ENCODE peak calls at places on chromosomes 12 and 14, in eight cellular contexts. S, O, G, H, E, U, W and F are unnamed samples.

GRCh38 chr12:105928436-105928835 is 210.3 kb downstream of the NUAK1 start:
- DNase-seq in S (no peak), O (no peak), G (peak), H (no peak), E (no peak), U (no peak), W (no peak), F (no peak)

GRCh38 chr14:20622816-20623291 is 18.6 kb downstream of the OR6S1 start:
- DNase-seq in S (no peak), O (no peak), G (no peak), H (no peak), E (no peak), U (no peak), W (no peak), F (no peak)

GRCh38 chr12:127381043-127381668 is 885.8 kb upstream of the TMEM132C start:
- DNase-seq in S (peak), O (no peak), G (peak), H (peak), E (peak), U (peak), W (peak), F (peak)

GRCh38 chr12:95723693-95724384 is 66.7 kb downstream of the NTN4 start:
- DNase-seq in S (no peak), O (no peak), G (no peak), H (no peak), E (no peak), U (peak), W (no peak), F (peak)

GRCh38 chr14:28083456-28083855 is 683.1 kb upstream of the FOXG1 start:
- DNase-seq in S (no peak), O (no peak), G (peak), H (no peak), E (no peak), U (no peak), W (no peak), F (no peak)

GRCh38 chr12:388547-389137 is 478 bp downstream of the KDM5A start:
- DNase-seq in S (peak), O (no peak), G (peak), H (no peak), E (peak), U (peak), W (peak), F (peak)

GRCh38 chr12:130975116-130975515 is 21.4 kb downstream of the ADGRD1 start:
- DNase-seq in S (no peak), O (no peak), G (no peak), H (no peak), E (no peak), U (no peak), W (no peak), F (no peak)

GRCh38 chr14:57692671-57693070 is 173.2 kb downstream of the SLC35F4 start:
- DNase-seq in S (no peak), O (no peak), G (peak), H (no peak), E (no peak), U (peak), W (peak), F (peak)

GRCh38 chr12:26713885-26714383 is 119.1 kb downstream of the ITPR2 start:
- DNase-seq in S (no peak), O (no peak), G (no peak), H (no peak), E (no peak), U (no peak), W (no peak), F (no peak)

GRCh38 chr14:105860615-105861580 is 334.5 kb downstream of the TMEM121 start:
- DNase-seq in S (no peak), O (no peak), G (no peak), H (peak), E (no peak), U (no peak), W (no peak), F (no peak)

GRCh38 chr12:125357561-125357960 is 292.3 kb downstream of the AACS start:
- DNase-seq in S (no peak), O (no peak), G (no peak), H (no peak), E (no peak), U (no peak), W (no peak), F (no peak)

GRCh38 chr12:89098390-89099102 is 253.8 kb downstream of the DUSP6 start:
- DNase-seq in S (no peak), O (no peak), G (no peak), H (peak), E (no peak), U (no peak), W (peak), F (peak)

GRCh38 chr14:63493246-63493645 is 49.9 kb downstream of the PPP2R5E start:
- DNase-seq in S (no peak), O (no peak), G (peak), H (peak), E (no peak), U (no peak), W (peak), F (peak)

GRCh38 chr12:123958462-123958861 is 14.2 kb downstream of the CCDC92 start:
- DNase-seq in S (no peak), O (no peak), G (no peak), H (no peak), E (no peak), U (no peak), W (no peak), F (no peak)

GRCh38 chr12:53102883-53103807 is at the start of gene SOAT2:
- DNase-seq in S (peak), O (no peak), G (no peak), H (no peak), E (no peak), U (no peak), W (no peak), F (no peak)